ENCODE peak calls at places on chromosomes 6 and 20, in eight cellular contexts. One of them, this sample, is unnamed.
A peak's percentile ranks its signal among the peaks of the same experiment; 100 is the strongest.

GRCh38 chr6:113184291-113184690 is 672.9 kb upstream of the MARCKS start:
- DNase-seq in heart left ventricle: no peak
- DNase-seq in lower leg skin: no peak
- DNase-seq in GM10248: no peak
- DNase-seq in lower lobe of right lung: no peak
- DNase-seq in dorsolateral prefrontal cortex: no peak
- DNase-seq in upper lobe of right lung: no peak
- DNase-seq in AG09309: peak; percentile 97
- DNase-seq in this sample: no peak

GRCh38 chr6:34516391-34517324 is 39.5 kb downstream of the SPDEF start:
- DNase-seq in heart left ventricle: no peak
- DNase-seq in lower leg skin: no peak
- DNase-seq in GM10248: no peak
- DNase-seq in lower lobe of right lung: peak; percentile 31
- DNase-seq in dorsolateral prefrontal cortex: no peak
- DNase-seq in upper lobe of right lung: peak; percentile 58
- DNase-seq in AG09309: no peak
- DNase-seq in this sample: no peak

GRCh38 chr6:167714166-167714565 is 112.5 kb upstream of the AFDN start:
- DNase-seq in heart left ventricle: no peak
- DNase-seq in lower leg skin: no peak
- DNase-seq in GM10248: no peak
- DNase-seq in lower lobe of right lung: no peak
- DNase-seq in dorsolateral prefrontal cortex: no peak
- DNase-seq in upper lobe of right lung: no peak
- DNase-seq in AG09309: no peak
- DNase-seq in this sample: no peak

GRCh38 chr6:113120577-113121285 is 736.4 kb upstream of the MARCKS start:
- DNase-seq in heart left ventricle: no peak
- DNase-seq in lower leg skin: no peak
- DNase-seq in GM10248: no peak
- DNase-seq in lower lobe of right lung: no peak
- DNase-seq in dorsolateral prefrontal cortex: no peak
- DNase-seq in upper lobe of right lung: no peak
- DNase-seq in AG09309: peak; percentile 100
- DNase-seq in this sample: no peak

GRCh38 chr6:32369678-32370077 is 2.0 kb downstream of the TSBP1 start:
- DNase-seq in heart left ventricle: no peak
- DNase-seq in lower leg skin: no peak
- DNase-seq in GM10248: no peak
- DNase-seq in lower lobe of right lung: no peak
- DNase-seq in dorsolateral prefrontal cortex: no peak
- DNase-seq in upper lobe of right lung: no peak
- DNase-seq in AG09309: peak; percentile 28
- DNase-seq in this sample: no peak

GRCh38 chr6:161301338-161301737 is 27.5 kb upstream of the AGPAT4 start:
- DNase-seq in heart left ventricle: no peak
- DNase-seq in lower leg skin: peak; percentile 23
- DNase-seq in GM10248: no peak
- DNase-seq in lower lobe of right lung: no peak
- DNase-seq in dorsolateral prefrontal cortex: no peak
- DNase-seq in upper lobe of right lung: no peak
- DNase-seq in AG09309: peak; percentile 84
- DNase-seq in this sample: no peak

GRCh38 chr6:98581725-98582124 is 252.6 kb upstream of the POU3F2 start:
- DNase-seq in heart left ventricle: no peak
- DNase-seq in lower leg skin: no peak
- DNase-seq in GM10248: no peak
- DNase-seq in lower lobe of right lung: no peak
- DNase-seq in dorsolateral prefrontal cortex: no peak
- DNase-seq in upper lobe of right lung: no peak
- DNase-seq in AG09309: no peak
- DNase-seq in this sample: no peak

GRCh38 chr20:47765715-47766594 is 19.3 kb downstream of the SULF2 start:
- DNase-seq in heart left ventricle: no peak
- DNase-seq in lower leg skin: no peak
- DNase-seq in GM10248: no peak
- DNase-seq in lower lobe of right lung: no peak
- DNase-seq in dorsolateral prefrontal cortex: no peak
- DNase-seq in upper lobe of right lung: no peak
- DNase-seq in AG09309: no peak
- DNase-seq in this sample: no peak

GRCh38 chr6:41505084-41506049 is 40.8 kb upstream of the FOXP4 start:
- DNase-seq in heart left ventricle: peak; percentile 81
- DNase-seq in lower leg skin: peak; percentile 44
- DNase-seq in GM10248: peak; percentile 78
- DNase-seq in lower lobe of right lung: peak; percentile 70
- DNase-seq in dorsolateral prefrontal cortex: peak; percentile 54
- DNase-seq in upper lobe of right lung: peak; percentile 82
- DNase-seq in AG09309: peak; percentile 44
- DNase-seq in this sample: no peak

GRCh38 chr20:4509825-4510522 is 211.7 kb upstream of the PRND start:
- DNase-seq in heart left ventricle: no peak
- DNase-seq in lower leg skin: no peak
- DNase-seq in GM10248: no peak
- DNase-seq in lower lobe of right lung: no peak
- DNase-seq in dorsolateral prefrontal cortex: no peak
- DNase-seq in upper lobe of right lung: no peak
- DNase-seq in AG09309: no peak
- DNase-seq in this sample: no peak

GRCh38 chr6:128483472-128484135 is 36.8 kb downstream of the PTPRK start:
- DNase-seq in heart left ventricle: no peak
- DNase-seq in lower leg skin: no peak
- DNase-seq in GM10248: no peak
- DNase-seq in lower lobe of right lung: no peak
- DNase-seq in dorsolateral prefrontal cortex: no peak
- DNase-seq in upper lobe of right lung: no peak
- DNase-seq in AG09309: no peak
- DNase-seq in this sample: no peak

GRCh38 chr6:136703331-136703846 is 88.9 kb downstream of the MAP3K5 start:
- DNase-seq in heart left ventricle: no peak
- DNase-seq in lower leg skin: no peak
- DNase-seq in GM10248: no peak
- DNase-seq in lower lobe of right lung: no peak
- DNase-seq in dorsolateral prefrontal cortex: no peak
- DNase-seq in upper lobe of right lung: no peak
- DNase-seq in AG09309: no peak
- DNase-seq in this sample: no peak

GRCh38 chr6:40695114-40695513 is 108.0 kb upstream of the LRFN2 start:
- DNase-seq in heart left ventricle: no peak
- DNase-seq in lower leg skin: no peak
- DNase-seq in GM10248: no peak
- DNase-seq in lower lobe of right lung: no peak
- DNase-seq in dorsolateral prefrontal cortex: no peak
- DNase-seq in upper lobe of right lung: no peak
- DNase-seq in AG09309: no peak
- DNase-seq in this sample: no peak

GRCh38 chr20:54692168-54692887 is 216.9 kb downstream of the DOK5 start:
- DNase-seq in heart left ventricle: no peak
- DNase-seq in lower leg skin: no peak
- DNase-seq in GM10248: no peak
- DNase-seq in lower lobe of right lung: no peak
- DNase-seq in dorsolateral prefrontal cortex: no peak
- DNase-seq in upper lobe of right lung: no peak
- DNase-seq in AG09309: no peak
- DNase-seq in this sample: no peak

GRCh38 chr20:18543932-18544331 is 23.3 kb upstream of the SMIM26 start:
- DNase-seq in heart left ventricle: peak; percentile 69
- DNase-seq in lower leg skin: no peak
- DNase-seq in GM10248: no peak
- DNase-seq in lower lobe of right lung: no peak
- DNase-seq in dorsolateral prefrontal cortex: no peak
- DNase-seq in upper lobe of right lung: no peak
- DNase-seq in AG09309: no peak
- DNase-seq in this sample: no peak

GRCh38 chr20:36236786-36237121 is 476 bp downstream of the AAR2 start:
- DNase-seq in heart left ventricle: no peak
- DNase-seq in lower leg skin: no peak
- DNase-seq in GM10248: no peak
- DNase-seq in lower lobe of right lung: no peak
- DNase-seq in dorsolateral prefrontal cortex: no peak
- DNase-seq in upper lobe of right lung: no peak
- DNase-seq in AG09309: no peak
- DNase-seq in this sample: no peak

GRCh38 chr6:168332020-168332419 is 12.4 kb upstream of the DACT2 start:
- DNase-seq in heart left ventricle: no peak
- DNase-seq in lower leg skin: no peak
- DNase-seq in GM10248: no peak
- DNase-seq in lower lobe of right lung: no peak
- DNase-seq in dorsolateral prefrontal cortex: no peak
- DNase-seq in upper lobe of right lung: no peak
- DNase-seq in AG09309: no peak
- DNase-seq in this sample: no peak

GRCh38 chr20:38723069-38723981 is 961 bp upstream of the SLC32A1 start:
- DNase-seq in heart left ventricle: no peak
- DNase-seq in lower leg skin: no peak
- DNase-seq in GM10248: peak; percentile 29
- DNase-seq in lower lobe of right lung: no peak
- DNase-seq in dorsolateral prefrontal cortex: no peak
- DNase-seq in upper lobe of right lung: no peak
- DNase-seq in AG09309: no peak
- DNase-seq in this sample: no peak

GRCh38 chr20:17811605-17811965 is 111.8 kb downstream of the BANF2 start:
- DNase-seq in heart left ventricle: no peak
- DNase-seq in lower leg skin: no peak
- DNase-seq in GM10248: no peak
- DNase-seq in lower lobe of right lung: no peak
- DNase-seq in dorsolateral prefrontal cortex: no peak
- DNase-seq in upper lobe of right lung: no peak
- DNase-seq in AG09309: no peak
- DNase-seq in this sample: no peak

GRCh38 chr20:31987744-31988143 is 19.8 kb downstream of the XKR7 start:
- DNase-seq in heart left ventricle: no peak
- DNase-seq in lower leg skin: no peak
- DNase-seq in GM10248: no peak
- DNase-seq in lower lobe of right lung: no peak
- DNase-seq in dorsolateral prefrontal cortex: no peak
- DNase-seq in upper lobe of right lung: no peak
- DNase-seq in AG09309: no peak
- DNase-seq in this sample: no peak

GRCh38 chr20:34948030-34948429 is 7.6 kb downstream of the GSS start:
- DNase-seq in heart left ventricle: no peak
- DNase-seq in lower leg skin: no peak
- DNase-seq in GM10248: no peak
- DNase-seq in lower lobe of right lung: no peak
- DNase-seq in dorsolateral prefrontal cortex: no peak
- DNase-seq in upper lobe of right lung: no peak
- DNase-seq in AG09309: peak; percentile 62
- DNase-seq in this sample: no peak

GRCh38 chr20:63517376-63518309 is 2.9 kb upstream of the PPDPF start:
- DNase-seq in heart left ventricle: no peak
- DNase-seq in lower leg skin: no peak
- DNase-seq in GM10248: no peak
- DNase-seq in lower lobe of right lung: peak; percentile 41
- DNase-seq in dorsolateral prefrontal cortex: no peak
- DNase-seq in upper lobe of right lung: no peak
- DNase-seq in AG09309: no peak
- DNase-seq in this sample: no peak

GRCh38 chr6:25404094-25404493 is 124.9 kb downstream of the CARMIL1 start:
- DNase-seq in heart left ventricle: no peak
- DNase-seq in lower leg skin: no peak
- DNase-seq in GM10248: no peak
- DNase-seq in lower lobe of right lung: no peak
- DNase-seq in dorsolateral prefrontal cortex: no peak
- DNase-seq in upper lobe of right lung: no peak
- DNase-seq in AG09309: no peak
- DNase-seq in this sample: no peak

GRCh38 chr6:138520463-138520862 is 21.2 kb upstream of the NHSL1 start:
- DNase-seq in heart left ventricle: no peak
- DNase-seq in lower leg skin: no peak
- DNase-seq in GM10248: peak; percentile 16
- DNase-seq in lower lobe of right lung: no peak
- DNase-seq in dorsolateral prefrontal cortex: no peak
- DNase-seq in upper lobe of right lung: no peak
- DNase-seq in AG09309: no peak
- DNase-seq in this sample: peak; percentile 44
- TF ChIP-seq CTCF in heart left ventricle: peak; percentile 52
- TF ChIP-seq CTCF in lower leg skin: no peak
- TF ChIP-seq CTCF in GM10248: no peak
- TF ChIP-seq CTCF in lower lobe of right lung: peak; percentile 31
- TF ChIP-seq CTCF in dorsolateral prefrontal cortex: peak; percentile 54
- TF ChIP-seq CTCF in upper lobe of right lung: peak; percentile 44
- TF ChIP-seq CTCF in AG09309: peak; percentile 39
- TF ChIP-seq CTCF in this sample: peak; percentile 69

DNA sequence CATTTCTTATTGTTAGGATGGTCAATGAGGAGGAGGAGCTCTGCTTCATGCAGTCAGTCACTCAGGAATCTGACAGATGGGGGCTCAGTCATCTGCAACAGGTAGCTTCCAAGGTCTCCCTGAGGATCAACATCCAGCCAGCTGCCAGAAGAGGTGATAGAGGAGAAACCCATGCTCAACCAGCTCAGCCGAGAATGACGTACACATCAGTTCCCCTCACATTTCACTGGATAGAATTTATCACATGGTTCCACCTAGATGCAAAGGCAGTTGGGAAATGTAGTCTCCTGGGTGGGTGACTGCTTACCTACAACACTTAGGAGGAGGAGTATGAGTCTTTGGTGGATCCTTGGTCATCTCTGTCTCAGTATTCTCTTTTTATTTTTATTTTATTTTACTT is 144.5 kb downstream of the CEBPB start:
- DNase-seq in heart left ventricle: peak; percentile 23
- DNase-seq in lower leg skin: peak; percentile 46
- DNase-seq in GM10248: peak; percentile 40
- DNase-seq in lower lobe of right lung: no peak
- DNase-seq in dorsolateral prefrontal cortex: no peak
- DNase-seq in upper lobe of right lung: no peak
- DNase-seq in AG09309: no peak
- DNase-seq in this sample: peak; percentile 22
- TF ChIP-seq CTCF in heart left ventricle: no peak
- TF ChIP-seq CTCF in lower leg skin: no peak
- TF ChIP-seq CTCF in GM10248: no peak
- TF ChIP-seq CTCF in lower lobe of right lung: no peak
- TF ChIP-seq CTCF in dorsolateral prefrontal cortex: no peak
- TF ChIP-seq CTCF in upper lobe of right lung: no peak
- TF ChIP-seq CTCF in AG09309: no peak
- TF ChIP-seq CTCF in this sample: no peak

GRCh38 chr6:29679962-29680361 is 990 bp downstream of the ZFP57 start:
- DNase-seq in heart left ventricle: no peak
- DNase-seq in lower leg skin: no peak
- DNase-seq in GM10248: no peak
- DNase-seq in lower lobe of right lung: no peak
- DNase-seq in dorsolateral prefrontal cortex: no peak
- DNase-seq in upper lobe of right lung: no peak
- DNase-seq in AG09309: no peak
- DNase-seq in this sample: no peak
- TF ChIP-seq CTCF in heart left ventricle: no peak
- TF ChIP-seq CTCF in lower leg skin: no peak
- TF ChIP-seq CTCF in GM10248: no peak
- TF ChIP-seq CTCF in lower lobe of right lung: no peak
- TF ChIP-seq CTCF in dorsolateral prefrontal cortex: no peak
- TF ChIP-seq CTCF in upper lobe of right lung: no peak
- TF ChIP-seq CTCF in AG09309: no peak
- TF ChIP-seq CTCF in this sample: no peak

DNA sequence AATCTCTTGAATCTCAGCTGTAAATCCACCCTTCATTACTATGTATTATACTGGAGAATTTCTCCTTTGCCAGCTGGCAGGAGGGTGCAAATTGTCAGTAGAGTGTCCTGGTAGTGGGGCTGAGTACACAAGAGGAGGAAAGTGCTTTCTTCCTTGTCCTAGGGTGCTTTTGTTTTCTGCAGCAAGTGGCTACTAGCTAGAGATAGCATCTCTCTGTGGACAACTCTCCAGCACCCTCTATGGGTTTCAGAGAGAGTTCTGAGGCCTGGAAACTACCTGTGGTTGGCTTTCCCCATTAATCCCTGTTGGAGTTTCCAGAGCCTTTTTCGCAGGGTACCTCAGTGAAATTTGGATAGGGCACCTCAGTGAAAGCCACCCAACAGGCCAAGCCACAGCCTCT is 422.5 kb upstream of the RGS17 start:
- DNase-seq in heart left ventricle: no peak
- DNase-seq in lower leg skin: no peak
- DNase-seq in GM10248: no peak
- DNase-seq in lower lobe of right lung: no peak
- DNase-seq in dorsolateral prefrontal cortex: no peak
- DNase-seq in upper lobe of right lung: no peak
- DNase-seq in AG09309: no peak
- DNase-seq in this sample: no peak
- TF ChIP-seq CTCF in heart left ventricle: peak; percentile 29
- TF ChIP-seq CTCF in lower leg skin: no peak
- TF ChIP-seq CTCF in GM10248: peak; percentile 2
- TF ChIP-seq CTCF in lower lobe of right lung: no peak
- TF ChIP-seq CTCF in dorsolateral prefrontal cortex: no peak
- TF ChIP-seq CTCF in upper lobe of right lung: no peak
- TF ChIP-seq CTCF in AG09309: no peak
- TF ChIP-seq CTCF in this sample: peak; percentile 57